ENCODE peak calls at places on chromosomes 4 and X, in four cellular contexts. One of them, this sample, is unnamed.
A peak's percentile ranks its signal among the peaks of the same experiment; 100 is the strongest.

GRCh38 chr4:67571975-67572374 is 13.4 kb downstream of the STAP1 start:
- ATAC-seq in pancreas: no peak
- ATAC-seq in upper lobe of right lung: no peak
- ATAC-seq in upper lobe of left lung: no peak
- ATAC-seq in this sample: no peak

GRCh38 chrX:136251042-136251991 is at the start of gene MAP7D3:
- ATAC-seq in upper lobe of left lung: peak; percentile 98
- ATAC-seq in pancreas: peak; percentile 98
- ATAC-seq in upper lobe of right lung: peak; percentile 98
- ATAC-seq in this sample: peak; percentile 85

GRCh38 chr4:17921451-17921850 is 100.1 kb downstream of the LCORL start:
- ATAC-seq in upper lobe of left lung: no peak
- ATAC-seq in upper lobe of right lung: no peak
- ATAC-seq in pancreas: no peak
- ATAC-seq in this sample: no peak

GRCh38 chrX:131802836-131803626 is 220.1 kb upstream of the STK26 start:
- ATAC-seq in upper lobe of right lung: peak; percentile 41
- ATAC-seq in upper lobe of left lung: no peak
- ATAC-seq in pancreas: peak; percentile 99
- ATAC-seq in this sample: peak; percentile 93

GRCh38 chrX:108019382-108019857 is 25.4 kb upstream of the VSIG1 start:
- ATAC-seq in upper lobe of right lung: no peak
- ATAC-seq in pancreas: no peak
- ATAC-seq in upper lobe of left lung: no peak
- ATAC-seq in this sample: no peak

GRCh38 chrX:19883878-19884277 is 3.5 kb downstream of the SH3KBP1 start:
- ATAC-seq in pancreas: no peak
- ATAC-seq in upper lobe of right lung: no peak
- ATAC-seq in upper lobe of left lung: no peak
- ATAC-seq in this sample: no peak

GRCh38 chr4:46250997-46251396 is 127.1 kb upstream of the GABRG1 start:
- ATAC-seq in upper lobe of left lung: no peak
- ATAC-seq in pancreas: no peak
- ATAC-seq in upper lobe of right lung: no peak
- ATAC-seq in this sample: no peak

GRCh38 chr4:21879187-21879586 is 69.4 kb downstream of the KCNIP4 start:
- ATAC-seq in upper lobe of right lung: no peak
- ATAC-seq in pancreas: no peak
- ATAC-seq in upper lobe of left lung: no peak
- ATAC-seq in this sample: no peak

GRCh38 chr4:89021678-89022077 is 35.3 kb downstream of the FAM13A start:
- ATAC-seq in upper lobe of right lung: no peak
- ATAC-seq in pancreas: no peak
- ATAC-seq in upper lobe of left lung: no peak
- ATAC-seq in this sample: no peak

GRCh38 chrX:3697220-3697684 is 16.2 kb downstream of the PRKX start:
- ATAC-seq in pancreas: peak; percentile 74
- ATAC-seq in upper lobe of left lung: no peak
- ATAC-seq in upper lobe of right lung: no peak
- ATAC-seq in this sample: no peak

GRCh38 chr4:159171287-159171686 is 68.4 kb downstream of the RAPGEF2 start:
- ATAC-seq in upper lobe of right lung: no peak
- ATAC-seq in pancreas: no peak
- ATAC-seq in upper lobe of left lung: no peak
- ATAC-seq in this sample: no peak

GRCh38 chr4:173943547-173943946 is 339.9 kb downstream of the FBXO8 start:
- ATAC-seq in pancreas: no peak
- ATAC-seq in upper lobe of left lung: no peak
- ATAC-seq in upper lobe of right lung: no peak
- ATAC-seq in this sample: no peak

GRCh38 chrX:130560558-130560957 is 158.8 kb downstream of the RBMX2 start:
- ATAC-seq in upper lobe of left lung: no peak
- ATAC-seq in upper lobe of right lung: no peak
- ATAC-seq in pancreas: no peak
- ATAC-seq in this sample: no peak

GRCh38 chr4:77154074-77154473 is 2.9 kb upstream of the CCNG2 start:
- ATAC-seq in pancreas: no peak
- ATAC-seq in upper lobe of right lung: no peak
- ATAC-seq in upper lobe of left lung: no peak
- ATAC-seq in this sample: no peak

GRCh38 chrX:124338733-124339514 is 6.5 kb downstream of the TEX13D start:
- ATAC-seq in pancreas: no peak
- ATAC-seq in upper lobe of right lung: no peak
- ATAC-seq in upper lobe of left lung: no peak
- ATAC-seq in this sample: no peak

GRCh38 chrX:53442322-53442631 is 8.1 kb upstream of the HSD17B10 start:
- ATAC-seq in upper lobe of left lung: no peak
- ATAC-seq in pancreas: no peak
- ATAC-seq in upper lobe of right lung: peak; percentile 5
- ATAC-seq in this sample: no peak

GRCh38 chr4:13920111-13920875 is 292.8 kb upstream of the BOD1L1 start:
- ATAC-seq in upper lobe of right lung: no peak
- ATAC-seq in upper lobe of left lung: no peak
- ATAC-seq in pancreas: no peak
- ATAC-seq in this sample: no peak

GRCh38 chrX:22134681-22135080 is 102.6 kb downstream of the PHEX start:
- ATAC-seq in upper lobe of left lung: no peak
- ATAC-seq in upper lobe of right lung: peak; percentile 27
- ATAC-seq in pancreas: peak; percentile 32
- ATAC-seq in this sample: peak; percentile 61

GRCh38 chrX:143437439-143437838 is 79.8 kb downstream of the SPANXN3 start:
- ATAC-seq in pancreas: peak; percentile 50
- ATAC-seq in upper lobe of left lung: no peak
- ATAC-seq in upper lobe of right lung: no peak
- ATAC-seq in this sample: no peak

GRCh38 chr4:42390622-42391355 is 6.5 kb upstream of the SHISA3 start:
- ATAC-seq in pancreas: peak; percentile 51
- ATAC-seq in upper lobe of right lung: no peak
- ATAC-seq in upper lobe of left lung: no peak
- ATAC-seq in this sample: no peak

GRCh38 chrX:119391279-119391678 is 7.9 kb upstream of the SLC25A43 start:
- ATAC-seq in upper lobe of right lung: peak; percentile 64
- ATAC-seq in pancreas: peak; percentile 78
- ATAC-seq in upper lobe of left lung: no peak
- ATAC-seq in this sample: no peak

GRCh38 chrX:142089193-142089592 is 115.9 kb downstream of the MAGEC2 start:
- ATAC-seq in pancreas: peak; percentile 56
- ATAC-seq in upper lobe of right lung: peak; percentile 42
- ATAC-seq in upper lobe of left lung: no peak
- ATAC-seq in this sample: no peak

GRCh38 chr4:25547343-25547742 is 108.3 kb upstream of the SLC34A2 start:
- ATAC-seq in upper lobe of right lung: peak; percentile 73
- ATAC-seq in upper lobe of left lung: peak; percentile 34
- ATAC-seq in pancreas: no peak
- ATAC-seq in this sample: no peak

GRCh38 chr4:68176904-68177303 is 47.2 kb upstream of the TMPRSS11F start:
- ATAC-seq in upper lobe of right lung: no peak
- ATAC-seq in pancreas: no peak
- ATAC-seq in upper lobe of left lung: no peak
- ATAC-seq in this sample: no peak

GRCh38 chrX:65744965-65745364 is 77.5 kb downstream of the MSN start:
- ATAC-seq in pancreas: no peak
- ATAC-seq in upper lobe of left lung: no peak
- ATAC-seq in upper lobe of right lung: no peak
- ATAC-seq in this sample: no peak

GRCh38 chr4:108849611-108850406 is 87.0 kb upstream of the ETNPPL start:
- ATAC-seq in pancreas: no peak
- ATAC-seq in upper lobe of left lung: no peak
- ATAC-seq in upper lobe of right lung: no peak
- ATAC-seq in this sample: no peak

GRCh38 chr4:40924793-40925117 is 175.0 kb downstream of the NSUN7 start:
- ATAC-seq in pancreas: no peak
- ATAC-seq in upper lobe of left lung: no peak
- ATAC-seq in upper lobe of right lung: no peak
- ATAC-seq in this sample: no peak
- TF ChIP-seq CTCF in pancreas: no peak
- TF ChIP-seq CTCF in upper lobe of left lung: no peak
- TF ChIP-seq CTCF in upper lobe of right lung: no peak
- TF ChIP-seq CTCF in this sample: no peak

GRCh38 chr4:66556651-66557278 is 886.5 kb upstream of the EPHA5 start:
- ATAC-seq in pancreas: no peak
- ATAC-seq in upper lobe of right lung: no peak
- ATAC-seq in upper lobe of left lung: no peak
- ATAC-seq in this sample: no peak
- TF ChIP-seq CTCF in pancreas: no peak
- TF ChIP-seq CTCF in upper lobe of right lung: no peak
- TF ChIP-seq CTCF in upper lobe of left lung: no peak
- TF ChIP-seq CTCF in this sample: no peak

DNA sequence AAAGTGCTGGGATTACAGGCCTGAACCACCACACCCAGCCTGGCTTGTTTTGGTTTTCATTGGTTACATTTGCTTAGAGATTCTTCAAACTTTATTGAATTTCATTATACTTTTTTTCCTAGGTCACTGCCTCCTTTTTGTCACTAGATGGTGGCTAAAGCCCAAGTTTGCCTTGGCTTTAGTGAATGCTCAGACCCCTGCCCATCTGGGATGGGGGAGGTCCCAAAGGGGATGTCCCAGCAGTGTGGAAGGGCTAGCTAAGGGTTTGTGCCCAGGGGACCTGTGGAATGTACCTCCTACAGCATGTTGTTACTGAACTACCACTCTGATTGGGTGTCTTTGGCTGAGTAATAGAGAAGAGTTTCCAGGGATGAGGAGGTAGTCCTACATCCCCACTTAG is 58.4 kb downstream of the CEP135 start:
- ATAC-seq in pancreas: no peak
- ATAC-seq in upper lobe of left lung: no peak
- ATAC-seq in upper lobe of right lung: no peak
- ATAC-seq in this sample: no peak
- TF ChIP-seq CTCF in pancreas: no peak
- TF ChIP-seq CTCF in upper lobe of left lung: no peak
- TF ChIP-seq CTCF in upper lobe of right lung: no peak
- TF ChIP-seq CTCF in this sample: no peak

GRCh38 chr4:144355809-144356757 is 215.6 kb upstream of the GYPA start:
- ATAC-seq in pancreas: no peak
- ATAC-seq in upper lobe of right lung: peak; percentile 71
- ATAC-seq in upper lobe of left lung: peak; percentile 75
- ATAC-seq in this sample: no peak
- TF ChIP-seq CTCF in pancreas: no peak
- TF ChIP-seq CTCF in upper lobe of right lung: no peak
- TF ChIP-seq CTCF in upper lobe of left lung: no peak
- TF ChIP-seq CTCF in this sample: no peak

DNA sequence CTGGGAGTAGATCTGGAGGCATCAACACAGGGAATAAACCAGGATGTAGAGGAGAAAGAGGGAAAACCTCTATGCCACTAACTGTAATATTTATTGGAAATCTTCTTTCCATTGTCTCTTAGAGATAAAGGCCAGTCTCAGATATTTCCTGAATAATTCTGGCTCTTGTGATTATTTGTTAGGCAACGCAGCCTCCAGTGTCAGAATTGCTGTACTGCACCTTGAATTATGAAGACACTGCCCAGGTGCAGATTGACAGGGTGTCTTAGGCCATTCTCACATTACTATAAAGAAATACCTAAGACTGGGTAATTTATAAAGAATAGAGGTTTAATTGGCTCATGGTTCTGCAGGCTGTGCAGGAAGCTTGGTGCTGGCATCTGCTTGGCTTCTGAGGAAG is 100.7 kb upstream of the ZDHHC15 start:
- ATAC-seq in pancreas: no peak
- ATAC-seq in upper lobe of right lung: no peak
- ATAC-seq in upper lobe of left lung: no peak
- ATAC-seq in this sample: no peak
- TF ChIP-seq CTCF in pancreas: no peak
- TF ChIP-seq CTCF in upper lobe of right lung: peak; percentile 21
- TF ChIP-seq CTCF in upper lobe of left lung: no peak
- TF ChIP-seq CTCF in this sample: no peak

DNA sequence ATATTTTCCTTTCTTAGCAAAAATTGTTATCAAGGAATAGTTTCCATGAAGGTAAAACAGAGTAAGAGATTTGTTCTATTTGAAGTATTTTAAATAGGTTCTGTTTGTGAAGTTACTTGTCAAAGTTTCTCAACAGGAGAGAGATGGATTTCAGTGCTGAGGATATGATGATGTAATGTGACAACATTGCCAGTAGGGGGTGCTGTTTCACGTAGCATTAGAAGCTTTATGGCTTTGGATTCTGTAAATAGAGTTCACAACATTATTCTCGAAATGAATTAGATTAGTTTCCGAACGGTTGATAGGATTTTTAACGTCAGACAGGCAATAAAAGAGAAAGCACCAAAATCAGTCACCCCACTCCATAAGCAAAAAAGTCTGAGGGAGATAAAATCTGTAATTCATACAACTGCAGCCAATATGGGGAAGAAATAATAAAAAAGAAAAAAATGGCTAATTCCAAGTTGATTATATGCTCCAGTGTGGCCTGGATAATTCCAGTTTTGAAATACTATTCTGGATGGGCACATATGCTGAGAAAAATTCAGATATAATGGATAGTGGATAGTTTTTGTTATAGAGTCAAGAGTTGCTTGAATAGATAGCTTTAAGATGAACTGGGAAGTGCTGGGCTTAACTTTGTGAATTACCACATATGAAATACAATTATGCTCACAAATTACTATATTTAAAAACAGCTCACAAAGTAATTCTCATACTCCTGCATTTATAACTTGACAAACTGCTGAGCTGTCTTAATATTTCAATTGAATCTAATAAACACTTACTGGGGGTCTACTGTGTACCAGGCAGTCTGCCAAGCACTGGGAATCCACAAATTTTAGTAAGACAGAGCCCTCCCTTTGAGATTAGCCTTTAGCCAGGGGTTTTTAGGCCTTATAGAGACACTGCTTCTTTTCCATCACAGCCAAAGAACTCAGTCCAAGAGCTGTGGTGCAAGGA is 109.0 kb downstream of the GPAT3 start:
- ATAC-seq in pancreas: peak; percentile 76
- ATAC-seq in upper lobe of right lung: peak; percentile 87
- ATAC-seq in upper lobe of left lung: peak; percentile 84
- ATAC-seq in this sample: peak; percentile 55
- TF ChIP-seq CTCF in pancreas: peak; percentile 82
- TF ChIP-seq CTCF in upper lobe of right lung: peak; percentile 89
- TF ChIP-seq CTCF in upper lobe of left lung: peak; percentile 68
- TF ChIP-seq CTCF in this sample: peak; percentile 88

DNA sequence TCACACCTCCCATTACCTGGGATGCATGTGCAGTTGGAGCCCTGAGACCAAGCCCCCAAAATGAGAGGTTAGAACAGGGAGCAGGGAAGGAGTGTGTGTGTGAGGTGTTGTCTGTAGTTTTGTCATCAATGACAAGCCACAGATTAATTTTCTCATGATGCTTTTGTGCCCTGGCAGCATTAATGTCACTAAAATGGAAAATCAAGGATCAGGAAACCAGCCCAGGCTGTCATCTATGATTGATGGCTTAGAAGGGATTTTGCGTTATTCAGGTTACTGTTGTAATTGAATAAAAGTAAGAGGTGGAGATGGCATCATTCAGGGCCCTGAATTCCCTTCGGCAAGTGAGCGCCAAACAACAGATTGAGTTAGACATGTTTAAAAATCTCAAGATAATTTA is 130.5 kb upstream of the C1QTNF7 start:
- ATAC-seq in pancreas: no peak
- ATAC-seq in upper lobe of left lung: no peak
- ATAC-seq in upper lobe of right lung: no peak
- ATAC-seq in this sample: no peak
- TF ChIP-seq CTCF in pancreas: no peak
- TF ChIP-seq CTCF in upper lobe of left lung: no peak
- TF ChIP-seq CTCF in upper lobe of right lung: no peak
- TF ChIP-seq CTCF in this sample: no peak

GRCh38 chr4:143711543-143712159 is 11.2 kb upstream of the FREM3 start:
- ATAC-seq in pancreas: no peak
- ATAC-seq in upper lobe of left lung: no peak
- ATAC-seq in upper lobe of right lung: no peak
- ATAC-seq in this sample: no peak
- TF ChIP-seq CTCF in pancreas: no peak
- TF ChIP-seq CTCF in upper lobe of left lung: no peak
- TF ChIP-seq CTCF in upper lobe of right lung: no peak
- TF ChIP-seq CTCF in this sample: no peak